ENCODE peak calls at places on chromosomes 2 and 18, in four cellular contexts. K, V, L and C are unnamed samples.

GRCh38 chr2:62931536-62931935 is 119.1 kb upstream of the OTX1 start:
- DNase-seq in K (no peak), V (no peak), L (no peak), C (no peak)

GRCh38 chr2:197873293-197873701 is 68.9 kb downstream of the PLCL1 start:
- DNase-seq in L (no peak), V (no peak), K (no peak), C (peak; percentile 57)

GRCh38 chr18:13553449-13553848 is 172.9 kb downstream of the FAM210A start:
- DNase-seq in K (no peak), L (no peak), V (no peak), C (no peak)

GRCh38 chr2:18500333-18500732 is 60.1 kb downstream of the RDH14 start:
- DNase-seq in L (no peak), K (no peak), V (no peak), C (no peak)

GRCh38 chr2:212953170-212953920 is 198.1 kb downstream of the IKZF2 start:
- DNase-seq in L (no peak), K (no peak), V (peak; percentile 28), C (no peak)

GRCh38 chr2:58562281-58562680 is 321.2 kb upstream of the FANCL start:
- DNase-seq in V (no peak), L (no peak), K (no peak), C (no peak)

GRCh38 chr18:11859903-11860407 is 8.7 kb downstream of the CHMP1B start:
- DNase-seq in L (peak; percentile 83), V (no peak), K (peak; percentile 32), C (no peak)

GRCh38 chr2:203025592-203025991 is 10.9 kb downstream of the NBEAL1 start:
- DNase-seq in V (no peak), L (no peak), K (no peak), C (no peak)

GRCh38 chr18:44996261-44996660 is 315.6 kb downstream of the SETBP1 start:
- DNase-seq in K (no peak), V (no peak), L (no peak), C (no peak)

GRCh38 chr2:191428141-191428540 is 182.9 kb downstream of the MYO1B start:
- DNase-seq in K (no peak), V (no peak), L (no peak), C (no peak)

GRCh38 chr2:49360051-49360767 is 205.9 kb upstream of the FSHR start:
- DNase-seq in K (no peak), L (no peak), V (no peak), C (no peak)

GRCh38 chr2:237201461-237202287 is 116.0 kb downstream of the COPS8 start:
- DNase-seq in L (peak; percentile 55), V (peak; percentile 25), K (no peak), C (no peak)

GRCh38 chr18:49812321-49813070 is 837 bp downstream of the ACAA2 start:
- DNase-seq in L (no peak), V (no peak), K (no peak), C (no peak)

GRCh38 chr2:71299507-71299906 is 32.1 kb upstream of the ZNF638 start:
- DNase-seq in K (no peak), V (no peak), L (peak; percentile 40), C (no peak)

GRCh38 chr2:27891063-27891819 is 712 bp downstream of the BABAM2 start:
- DNase-seq in V (peak; percentile 45), L (peak; percentile 37), K (peak; percentile 79), C (peak; percentile 11)

GRCh38 chr2:120641366-120641771 is 94.3 kb upstream of the GLI2 start:
- DNase-seq in L (no peak), V (no peak), K (no peak), C (no peak)

GRCh38 chr2:190318931-190319556 is 582 bp downstream of the HIBCH start:
- DNase-seq in V (no peak), L (no peak), K (no peak), C (no peak)

GRCh38 chr2:111708478-111708877 is 175.5 kb downstream of the ANAPC1 start:
- DNase-seq in V (no peak), K (no peak), L (no peak), C (no peak)

GRCh38 chr2:27442282-27442980 is at the start of gene KRTCAP3:
- DNase-seq in L (no peak), V (no peak), K (peak; percentile 94), C (peak; percentile 78)

GRCh38 chr2:9405636-9406035 is 17.7 kb downstream of the ITGB1BP1 start:
- DNase-seq in V (no peak), L (no peak), K (no peak), C (no peak)

GRCh38 chr2:205474746-205475145 is 207.6 kb upstream of the NRP2 start:
- DNase-seq in K (no peak), V (no peak), L (no peak), C (no peak)

GRCh38 chr2:225091336-225091735 is 49.1 kb upstream of the DOCK10 start:
- DNase-seq in V (no peak), L (no peak), K (no peak), C (no peak)

GRCh38 chr2:44045061-44045460 is 49.3 kb upstream of the LRPPRC start:
- DNase-seq in L (no peak), K (no peak), V (no peak), C (no peak)

GRCh38 chr2:238167344-238167715 is 8.6 kb downstream of the ERFE start:
- DNase-seq in L (no peak), K (no peak), V (no peak), C (no peak)

GRCh38 chr2:227454323-227454860 is 17.6 kb upstream of the AGFG1 start:
- DNase-seq in L (peak; percentile 87), K (no peak), V (no peak), C (no peak)
- TF ChIP-seq SUZ12 in L (no peak), K (no peak), V (no peak), C (no peak)

GRCh38 chr2:119629323-119629825 is 49.6 kb upstream of the TMEM177 start:
- DNase-seq in K (no peak), L (no peak), V (no peak), C (no peak)

GRCh38 chr2:119630121-119630520 is 48.9 kb upstream of the TMEM177 start:
- DNase-seq in K (no peak), L (no peak), V (no peak), C (no peak)

GRCh38 chr2:119625226-119625625 is 53.8 kb upstream of the TMEM177 start:
- DNase-seq in L (no peak), K (no peak), V (no peak), C (no peak)
- TF ChIP-seq ZNF274 in L (no peak), K (no peak), V (no peak), C (no peak)

DNA sequence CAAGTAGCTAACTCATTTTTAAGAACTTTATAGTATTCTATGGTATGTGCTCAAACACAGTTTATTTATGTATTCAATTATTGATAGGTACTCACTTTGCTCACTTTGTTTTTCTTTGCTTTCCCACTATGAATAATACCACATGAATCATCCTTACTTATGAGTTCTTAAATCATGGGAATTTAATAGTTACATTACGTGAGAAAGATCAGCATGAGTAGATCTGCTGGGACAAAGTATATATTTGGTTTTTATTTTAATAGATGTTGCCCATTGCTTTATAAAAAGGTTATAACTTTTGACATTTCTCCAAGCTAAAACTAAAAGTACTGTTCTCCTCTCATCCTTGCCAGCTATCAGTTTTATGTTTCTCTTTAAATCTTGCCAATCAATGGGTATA is 390.7 kb downstream of the LRATD1 start:
- DNase-seq in K (no peak), V (no peak), L (no peak), C (no peak)
- TF ChIP-seq SUZ12 in K (no peak), V (no peak), L (no peak), C (no peak)

DNA sequence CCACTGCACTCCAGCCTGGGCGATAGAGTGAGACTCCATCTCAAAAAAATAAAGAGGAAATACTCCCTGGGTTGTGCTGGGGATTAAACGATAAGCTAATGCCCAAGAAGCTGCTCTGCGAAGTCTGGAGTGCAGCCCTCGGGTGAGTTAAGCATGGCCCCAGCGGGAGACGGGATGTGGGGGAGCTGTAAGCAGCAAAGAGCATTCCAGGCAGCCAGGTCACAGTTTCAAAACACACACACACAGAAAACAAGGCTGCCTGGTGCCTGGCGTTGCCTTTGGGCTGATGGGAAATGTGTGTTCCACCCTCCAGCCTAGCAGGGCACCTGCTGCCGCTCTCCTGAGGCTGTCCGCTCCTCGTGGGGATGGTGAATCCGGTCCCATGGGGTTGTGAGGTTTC is 24.1 kb downstream of the ODC1 start:
- DNase-seq in V (no peak), K (no peak), L (no peak), C (no peak)
- TF ChIP-seq ZNF274 in V (no peak), K (no peak), L (no peak), C (no peak)